ENCODE peak calls at places on chromosome 19, in eight cellular contexts. S is K562, J is heart left ventricle, Y is body of pancreas, T is tibial nerve, X is NB4, G is transverse colon, E is GM12878. A is an unnamed sample.

GRCh38 chr19:17753976-17754375 is 2.7 kb downstream of the FCHO1 start:
- DNase-seq in E (no peak), X (no peak), S (no peak), Y (no peak), T (no peak), J (no peak), G (no peak), A (no peak)

GRCh38 chr19:355134-355533 is 10.5 kb upstream of the MIER2 start:
- DNase-seq in Y (no peak), S (no peak), X (no peak), J (no peak), G (no peak), T (no peak), E (no peak), A (peak; percentile 95)

GRCh38 chr19:38267780-38268430 is 3.5 kb downstream of the SPINT2 start:
- DNase-seq in G (peak; percentile 51), X (no peak), Y (peak; percentile 88), S (no peak), J (no peak), T (no peak), E (no peak), A (no peak)

GRCh38 chr19:48249502-48250014 is 6.2 kb downstream of the CARD8 start:
- DNase-seq in Y (peak; percentile 16), E (peak; percentile 78), G (peak; percentile 58), X (peak; percentile 100), S (no peak), J (peak; percentile 52), T (no peak), A (no peak)

GRCh38 chr19:41001243-41001971 is 10.3 kb downstream of the CYP2B6 start:
- DNase-seq in J (no peak), G (no peak), X (no peak), S (peak; percentile 19), E (no peak), Y (no peak), T (no peak), A (no peak)

GRCh38 chr19:54573330-54573872 is at the start of gene LILRA2:
- DNase-seq in Y (no peak), J (no peak), E (no peak), T (no peak), G (no peak), S (no peak), X (peak; percentile 67), A (no peak)

GRCh38 chr19:33224694-33225457 is 774 bp downstream of the SLC7A10 start:
- DNase-seq in S (no peak), G (no peak), X (no peak), T (no peak), E (no peak), Y (no peak), J (no peak), A (no peak)

GRCh38 chr19:13064092-13064489 is 38.6 kb downstream of the LYL1 start:
- DNase-seq in S (no peak), T (no peak), X (no peak), E (no peak), J (peak; percentile 84), G (no peak), Y (no peak), A (no peak)

GRCh38 chr19:48319647-48320537 is 5.5 kb upstream of the EMP3 start:
- DNase-seq in S (peak; percentile 73), E (no peak), J (peak; percentile 91), G (peak; percentile 91), T (peak; percentile 79), Y (peak; percentile 87), X (peak; percentile 93), A (peak; percentile 48)

GRCh38 chr19:15332311-15332996 is at the start of gene BRD4:
- DNase-seq in E (no peak), G (peak; percentile 79), J (peak; percentile 85), X (peak; percentile 68), T (peak; percentile 51), Y (peak; percentile 71), S (peak; percentile 91), A (peak; percentile 78)

GRCh38 chr19:15337202-15337601 is 4.9 kb upstream of the BRD4 start:
- DNase-seq in G (no peak), T (no peak), J (no peak), Y (no peak), S (no peak), E (no peak), X (no peak), A (no peak)

GRCh38 chr19:15330801-15331418 is 1.4 kb downstream of the BRD4 start:
- DNase-seq in S (peak; percentile 20), E (no peak), X (peak; percentile 50), J (no peak), G (peak; percentile 21), T (no peak), Y (peak; percentile 26), A (peak; percentile 88)

GRCh38 chr19:15328312-15328711 is 4.0 kb downstream of the BRD4 start:
- DNase-seq in E (no peak), S (no peak), J (no peak), X (no peak), T (no peak), G (no peak), Y (no peak), A (no peak)

GRCh38 chr19:15331419-15332310 is 674 bp downstream of the BRD4 start:
- DNase-seq in J (peak; percentile 62), X (peak; percentile 75), G (peak; percentile 64), S (peak; percentile 88), Y (peak; percentile 54), E (no peak), T (no peak), A (peak; percentile 62)
- TF ChIP-seq POLR2A in J (no peak), X (no peak), G (no peak), S (no peak), Y (peak; percentile 28), E (peak; percentile 58), T (no peak), A (no peak)

GRCh38 chr19:16540948-16541347 is 1.3 kb downstream of the CHERP start:
- DNase-seq in J (no peak), E (no peak), T (no peak), Y (no peak), X (no peak), S (peak; percentile 4), G (no peak), A (no peak)

GRCh38 chr19:16544468-16545231 is 2.4 kb upstream of the CHERP start:
- DNase-seq in T (no peak), Y (no peak), S (no peak), E (no peak), G (no peak), J (no peak), X (no peak), A (no peak)

GRCh38 chr19:16541526-16542044 is 652 bp downstream of the CHERP start:
- DNase-seq in S (peak; percentile 14), Y (no peak), E (no peak), J (no peak), T (no peak), X (no peak), G (no peak), A (no peak)

GRCh38 chr19:16542894-16543498 is 759 bp upstream of the CHERP start:
- DNase-seq in S (peak; percentile 26), J (no peak), X (peak; percentile 28), T (no peak), Y (no peak), E (no peak), G (no peak), A (no peak)

GRCh38 chr19:16542045-16542893 is at the start of gene CHERP:
- DNase-seq in X (peak; percentile 95), J (peak; percentile 97), S (peak; percentile 94), G (peak; percentile 95), E (peak; percentile 72), Y (peak; percentile 93), T (peak; percentile 74), A (peak; percentile 93)
- TF ChIP-seq POLR2A in X (peak; percentile 96), J (no peak), S (peak; percentile 90), G (peak; percentile 84), E (peak; percentile 93), Y (peak; percentile 76), T (peak; percentile 50), A (peak; percentile 91)

DNA sequence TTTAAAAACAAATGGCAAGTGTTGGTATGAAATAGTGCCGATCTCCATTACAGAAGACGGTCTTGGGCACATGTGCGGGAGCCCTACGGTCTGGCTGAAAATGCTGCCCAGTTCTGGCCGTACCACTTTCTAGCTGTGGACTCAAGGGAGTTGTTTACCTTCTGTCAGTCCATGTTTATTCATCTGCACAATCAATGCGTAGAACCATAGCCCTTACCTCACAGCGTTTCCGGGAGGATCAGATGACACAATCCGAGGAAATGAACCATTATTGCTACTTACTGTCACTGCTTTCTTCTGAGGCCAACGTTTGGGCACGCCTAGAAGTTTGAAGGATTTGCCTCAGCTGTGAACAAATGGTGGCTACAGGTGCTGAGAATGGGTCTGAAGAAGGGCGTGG is 31.2 kb downstream of the GADD45B start:
- DNase-seq in G (peak; percentile 61), J (no peak), Y (peak; percentile 74), X (peak; percentile 59), S (no peak), T (no peak), E (no peak), A (no peak)
- TF ChIP-seq POLR2A in G (no peak), J (no peak), Y (peak; percentile 43), X (no peak), S (no peak), T (no peak), E (no peak), A (no peak)

GRCh38 chr19:4389064-4389375 is 11.3 kb downstream of the SH3GL1 start:
- DNase-seq in S (no peak), J (no peak), Y (no peak), E (no peak), G (no peak), T (no peak), X (no peak), A (no peak)

GRCh38 chr19:4391701-4392543 is 8.4 kb downstream of the SH3GL1 start:
- DNase-seq in E (no peak), Y (peak; percentile 44), J (peak; percentile 58), G (no peak), X (no peak), T (no peak), S (no peak), A (no peak)

GRCh38 chr19:4390862-4391693 is 9.3 kb downstream of the SH3GL1 start:
- DNase-seq in T (no peak), E (no peak), J (no peak), X (no peak), S (no peak), G (no peak), Y (peak; percentile 29), A (no peak)

GRCh38 chr19:4389511-4390016 is 10.8 kb downstream of the SH3GL1 start:
- DNase-seq in S (no peak), T (no peak), G (no peak), Y (no peak), E (no peak), J (no peak), X (no peak), A (no peak)

DNA sequence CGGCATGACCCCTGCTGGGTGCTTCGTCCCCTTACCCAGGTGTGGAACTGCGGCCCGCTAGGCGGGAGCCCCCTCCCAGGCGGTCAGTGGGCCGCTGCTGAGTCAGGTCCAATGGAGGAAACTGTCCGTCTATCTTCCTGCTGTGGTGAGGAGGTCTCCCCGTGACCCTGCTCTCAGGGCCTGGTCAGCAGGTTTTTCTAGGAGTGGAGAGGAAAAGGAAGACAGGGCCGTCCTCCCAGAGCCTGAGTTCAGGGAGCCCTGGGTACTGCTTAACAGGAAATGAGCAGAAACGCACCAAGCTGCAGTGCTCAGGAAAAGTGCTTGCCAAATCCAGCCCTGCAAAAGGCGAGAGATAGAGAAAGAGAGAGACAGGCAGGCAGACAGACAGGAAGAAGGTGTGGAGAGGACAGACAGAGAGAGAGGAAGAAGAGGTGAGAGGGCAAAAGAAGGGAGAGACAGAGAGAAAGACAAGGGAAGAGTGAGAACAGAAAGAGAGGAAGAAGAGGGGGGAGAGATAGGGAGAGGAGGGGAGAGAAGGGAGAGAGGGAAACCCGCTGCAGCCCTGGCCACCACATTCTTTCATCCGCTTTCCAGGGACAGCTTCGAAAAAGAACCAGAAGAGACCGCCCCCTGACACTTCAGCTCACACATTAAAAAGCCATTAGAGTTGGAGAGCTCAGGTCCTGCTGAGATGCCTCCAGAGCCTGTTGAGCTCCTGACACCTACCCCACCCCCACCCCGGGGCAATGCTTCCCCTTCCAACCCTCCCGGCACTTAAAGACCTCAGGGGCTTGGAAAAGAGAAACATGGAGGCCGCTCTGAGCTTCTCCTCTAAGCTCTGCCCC is 10.1 kb downstream of the SH3GL1 start:
- DNase-seq in G (peak; percentile 30), J (peak; percentile 49), Y (peak; percentile 25), T (no peak), X (no peak), S (no peak), E (no peak), A (no peak)
- TF ChIP-seq POLR2A in G (no peak), J (no peak), Y (no peak), T (no peak), X (no peak), S (no peak), E (no peak), A (no peak)

A was measured in H54.